ENCODE peak calls at places on chromosomes 13 and 19, in ten cellular contexts. R is psoas muscle; G is heart right ventricle; H is CD4-positive, alpha-beta memory T cell; U is neuronal stem cell; N is A549; Y is CD8-positive, alpha-beta T cell; Q is breast epithelium; P is left ventricle myocardium inferior; T is right atrium auricular region. A is an unnamed sample.

GRCh38 chr13:90801621-90802020 is 545.9 kb upstream of the MIR17HG start:
- DNase-seq in N (no peak), Q (no peak), Y (no peak), P (no peak), T (no peak), R (no peak), G (no peak), H (no peak), U (no peak), A (no peak)

GRCh38 chr13:114264886-114265611 is 16.4 kb upstream of the UPF3A start:
- DNase-seq in T (no peak), N (no peak), P (no peak), Y (no peak), H (no peak), U (no peak), R (no peak), Q (no peak), G (no peak), A (no peak)

GRCh38 chr13:61286148-61286745 is 129.4 kb downstream of the PCDH20 start:
- DNase-seq in U (peak; percentile 2), Q (no peak), H (no peak), Y (no peak), G (no peak), T (no peak), N (peak; percentile 19), R (no peak), P (no peak), A (no peak)

GRCh38 chr13:45269204-45269603 is 68.4 kb upstream of the KCTD4 start:
- DNase-seq in Y (no peak), P (no peak), R (no peak), G (no peak), Q (no peak), U (no peak), T (no peak), H (no peak), N (no peak), A (no peak)

GRCh38 chr13:21749410-21749809 is 78.5 kb downstream of the FGF9 start:
- DNase-seq in Y (no peak), N (no peak), T (no peak), H (no peak), R (no peak), Q (no peak), U (no peak), P (no peak), G (no peak), A (no peak)

GRCh38 chr13:73109288-73109899 is 50.6 kb downstream of the KLF5 start:
- DNase-seq in G (no peak), Q (no peak), R (no peak), N (no peak), H (no peak), Y (no peak), P (no peak), T (no peak), U (no peak), A (no peak)

GRCh38 chr19:45187421-45188100 is 9.0 kb downstream of the BLOC1S3 start:
- DNase-seq in T (no peak), H (peak; percentile 56), N (no peak), Q (no peak), G (no peak), P (no peak), Y (no peak), R (no peak), U (no peak), A (no peak)

GRCh38 chr13:23497186-23497585 is 63.7 kb upstream of the SACS start:
- DNase-seq in H (no peak), T (no peak), Y (no peak), N (no peak), R (no peak), Q (no peak), P (no peak), U (no peak), G (no peak), A (no peak)

GRCh38 chr13:23007430-23007829 is 173.3 kb upstream of the SGCG start:
- DNase-seq in U (no peak), R (no peak), P (peak; percentile 36), H (no peak), Q (no peak), G (no peak), Y (no peak), N (no peak), T (no peak), A (peak; percentile 29)

GRCh38 chr13:109119886-109120285 is 490.5 kb downstream of the MYO16 start:
- DNase-seq in H (no peak), T (no peak), G (no peak), U (no peak), Q (no peak), P (no peak), R (no peak), N (peak; percentile 10), Y (no peak), A (no peak)

GRCh38 chr13:109389456-109389855 is 396.9 kb downstream of the IRS2 start:
- DNase-seq in U (no peak), Q (no peak), T (peak; percentile 30), H (no peak), Y (no peak), G (no peak), R (no peak), P (no peak), N (no peak), A (no peak)

GRCh38 chr19:10069046-10069445 is 17.1 kb upstream of the SHFL start:
- DNase-seq in H (no peak), Y (no peak), T (no peak), U (no peak), N (no peak), P (no peak), G (no peak), R (peak; percentile 21), Q (no peak), A (no peak)

GRCh38 chr13:72507394-72508199 is 219.8 kb downstream of the MZT1 start:
- DNase-seq in G (no peak), P (no peak), R (no peak), N (no peak), Q (no peak), H (no peak), Y (no peak), U (no peak), T (no peak), A (no peak)

GRCh38 chr19:41958367-41959055 is 610 bp downstream of the RABAC1 start:
- DNase-seq in T (peak; percentile 84), P (peak; percentile 85), U (peak; percentile 71), R (peak; percentile 84), Q (peak; percentile 84), G (peak; percentile 86), Y (peak; percentile 72), N (peak; percentile 87), H (peak; percentile 77), A (peak; percentile 92)

GRCh38 chr19:41955521-41955920 is 3.6 kb downstream of the RABAC1 start:
- DNase-seq in Q (no peak), P (no peak), N (no peak), G (no peak), U (no peak), Y (no peak), T (no peak), R (no peak), H (no peak), A (no peak)

GRCh38 chr19:41956621-41957020 is 2.5 kb downstream of the RABAC1 start:
- DNase-seq in T (no peak), P (no peak), U (no peak), Y (no peak), R (no peak), H (no peak), Q (no peak), G (no peak), N (no peak), A (no peak)

GRCh38 chr19:41957838-41958366 is 1.2 kb downstream of the RABAC1 start:
- DNase-seq in G (peak; percentile 54), R (peak; percentile 78), N (peak; percentile 96), Y (no peak), Q (peak; percentile 78), U (peak; percentile 71), P (peak; percentile 48), T (peak; percentile 72), H (peak; percentile 41), A (peak; percentile 72)

GRCh38 chr19:41957161-41957837 is 1.8 kb downstream of the RABAC1 start:
- DNase-seq in H (no peak), N (no peak), U (no peak), Q (no peak), G (no peak), T (no peak), P (no peak), R (no peak), Y (no peak), A (no peak)
- H3K4me3 ChIP-seq in H (no peak overlapping the region), N (no peak overlapping the region), U (no peak overlapping the region), Q (peak overlapping the region; percentile 99), G (no peak overlapping the region), T (no peak overlapping the region), P (peak overlapping the region; percentile 94), R (no peak overlapping the region), Y (no peak overlapping the region), A (no peak overlapping the region)

GRCh38 chr19:641702-642101 is 2.0 kb downstream of the FGF22 start:
- DNase-seq in Q (no peak), Y (no peak), G (no peak), P (no peak), N (no peak), U (no peak), T (no peak), H (no peak), R (no peak), A (no peak)
- H3K4me1 ChIP-seq in Q (no peaks in the 10 kb centered on the region), Y (peaks cover 13% of the 10 kb centered on the region), G (peaks cover 8% of the 10 kb centered on the region), P (peaks cover 15% of the 10 kb centered on the region), N (peaks cover 6% of the 10 kb centered on the region), U (peaks cover 2% of the 10 kb centered on the region), T (peaks cover 15% of the 10 kb centered on the region), H (peaks cover 12% of the 10 kb centered on the region), R (peaks cover 9% of the 10 kb centered on the region), A (peaks cover 15% of the 10 kb centered on the region)

DNA sequence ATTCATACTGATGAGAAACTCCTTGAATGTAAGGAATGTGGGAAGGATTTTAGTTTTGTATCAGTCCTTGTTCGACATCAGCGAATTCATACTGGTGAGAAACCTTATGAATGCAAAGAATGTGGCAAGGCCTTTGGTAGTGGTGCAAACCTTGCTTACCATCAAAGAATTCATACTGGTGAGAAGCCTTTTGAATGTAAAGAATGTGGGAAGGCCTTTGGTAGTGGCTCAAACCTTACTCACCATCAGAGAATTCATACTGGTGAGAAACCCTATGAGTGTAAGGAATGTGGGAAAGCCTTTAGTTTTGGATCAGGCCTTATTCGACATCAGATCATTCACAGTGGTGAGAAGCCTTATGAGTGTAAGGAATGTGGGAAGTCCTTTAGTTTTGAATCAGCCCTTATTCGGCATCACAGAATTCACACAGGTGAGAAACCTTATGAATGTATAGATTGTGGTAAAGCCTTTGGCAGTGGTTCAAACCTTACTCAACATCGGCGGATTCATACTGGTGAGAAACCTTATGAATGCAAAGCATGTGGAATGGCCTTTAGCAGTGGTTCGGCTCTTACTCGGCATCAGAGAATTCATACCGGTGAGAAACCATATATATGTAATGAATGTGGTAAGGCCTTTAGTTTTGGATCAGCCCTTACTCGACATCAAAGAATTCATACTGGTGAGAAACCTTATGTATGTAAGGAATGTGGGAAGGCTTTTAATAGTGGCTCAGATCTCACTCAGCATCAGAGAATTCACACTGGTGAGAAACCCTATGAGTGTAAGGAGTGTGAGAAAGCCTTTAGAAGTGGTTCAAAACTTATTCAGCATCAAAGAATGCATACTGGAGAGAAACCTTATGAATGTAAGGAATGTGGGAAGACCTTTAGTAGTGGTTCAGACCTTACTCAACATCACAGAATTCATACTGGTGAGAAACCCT is 26.6 kb downstream of the ZNF345 start:
- DNase-seq in T (no peak), R (no peak), Y (no peak), G (no peak), U (no peak), P (no peak), Q (no peak), H (no peak), N (peak; percentile 12), A (no peak)
- H3K4me3 ChIP-seq in T (no peak overlapping the region), R (no peak overlapping the region), Y (peak overlapping the region; percentile 11), G (no peak overlapping the region), U (no peak overlapping the region), P (no peak overlapping the region), Q (no peak overlapping the region), H (no peak overlapping the region), N (no peak overlapping the region), A (no peak overlapping the region)

GRCh38 chr19:55254625-55254977 is 4.2 kb downstream of the PPP6R1 start:
- DNase-seq in U (no peak), P (no peak), H (no peak), T (no peak), Y (no peak), R (no peak), Q (no peak), G (no peak), N (no peak), A (no peak)
- H3K4me1 ChIP-seq in U (peaks cover 8% of the 10 kb centered on the region), P (peaks cover 90% of the 10 kb centered on the region), H (peaks cover 78% of the 10 kb centered on the region), T (peaks cover 76% of the 10 kb centered on the region), Y (peaks cover 72% of the 10 kb centered on the region), R (peaks cover 56% of the 10 kb centered on the region), Q (no peaks in the 10 kb centered on the region), G (peaks cover 54% of the 10 kb centered on the region), N (peaks cover 32% of the 10 kb centered on the region), A (peaks cover 26% of the 10 kb centered on the region)